ENCODE peak calls at places on chromosome 3, in eight cellular contexts. N, I, V, S, P, R, Y and F are unnamed samples.

GRCh38 chr3:117921411-117921810 is 1113.2 kb downstream of the IGSF11 start:
- DNase-seq in V (no peak), Y (no peak), R (no peak), P (no peak), I (no peak), S (no peak), N (no peak), F (no peak)

GRCh38 chr3:98982336-98982735 is 80.8 kb upstream of the DCBLD2 start:
- DNase-seq in Y (no peak), R (no peak), S (no peak), P (no peak), N (no peak), V (no peak), I (no peak), F (no peak)

GRCh38 chr3:171854649-171855305 is 11.6 kb downstream of the TMEM212 start:
- DNase-seq in I (no peak), N (no peak), P (no peak), V (peak; percentile 39), Y (no peak), R (no peak), S (peak; percentile 17), F (no peak)

GRCh38 chr3:174333640-174334039 is 525.5 kb upstream of the NAALADL2 start:
- DNase-seq in P (no peak), R (no peak), V (no peak), Y (no peak), S (no peak), I (no peak), N (no peak), F (no peak)

GRCh38 chr3:67490658-67491057 is 163.8 kb downstream of the SUCLG2 start:
- DNase-seq in S (no peak), N (no peak), P (no peak), R (no peak), I (no peak), V (no peak), Y (no peak), F (no peak)

GRCh38 chr3:18201315-18201714 is 223.8 kb downstream of the SATB1 start:
- DNase-seq in P (no peak), V (peak; percentile 94), I (no peak), N (no peak), Y (no peak), R (no peak), S (no peak), F (no peak)

GRCh38 chr3:41522620-41523019 is 323.3 kb downstream of the CTNNB1 start:
- DNase-seq in S (peak; percentile 15), P (no peak), R (no peak), Y (no peak), V (no peak), I (no peak), N (no peak), F (no peak)

GRCh38 chr3:149555941-149556340 is 81.4 kb downstream of the TM4SF4 start:
- DNase-seq in Y (no peak), V (peak; percentile 28), I (no peak), P (no peak), R (no peak), N (no peak), S (no peak), F (no peak)

GRCh38 chr3:101813817-101814440 is 34.9 kb downstream of the NXPE3 start:
- DNase-seq in R (peak; percentile 14), P (no peak), S (peak; percentile 58), I (no peak), V (no peak), N (no peak), Y (no peak), F (peak; percentile 61)

GRCh38 chr3:126537116-126537729 is 13.3 kb downstream of the CHST13 start:
- DNase-seq in R (no peak), N (no peak), P (no peak), I (no peak), S (no peak), Y (peak; percentile 32), V (no peak), F (no peak)